ENCODE peak calls at places on chromosomes 5 and 9, in seven cellular contexts. L is kidney epithelial cell, M is upper lobe of left lung, F is Calu3, V is testis, A is left ventricle myocardium inferior, B is NB4. R is an unnamed sample.

GRCh38 chr9:83935276-83935890 is 14.2 kb upstream of the KIF27 start:
- DNase-seq in L (no peak), V (no peak), F (peak; percentile 17), M (no peak), B (no peak), A (no peak), R (no peak)

GRCh38 chr9:19221326-19221725 is 9.2 kb upstream of the DENND4C start:
- DNase-seq in F (no peak), M (no peak), A (no peak), L (no peak), V (no peak), B (no peak), R (no peak)

GRCh38 chr9:84435902-84436301 is 95.3 kb upstream of the SLC28A3 start:
- DNase-seq in L (no peak), M (no peak), B (no peak), F (no peak), V (peak; percentile 26), A (no peak), R (no peak)

GRCh38 chr9:120944434-120945125 is 18.0 kb upstream of the TRAF1 start:
- DNase-seq in A (no peak), B (peak; percentile 64), M (no peak), V (no peak), L (no peak), F (no peak), R (no peak)

GRCh38 chr5:154309805-154310204 is 119.3 kb downstream of the GALNT10 start:
- DNase-seq in L (no peak), B (no peak), M (no peak), A (no peak), F (no peak), V (no peak), R (no peak)

GRCh38 chr5:83472213-83472507 is 616 bp downstream of the VCAN start:
- DNase-seq in M (no peak), F (no peak), B (no peak), V (no peak), A (no peak), L (no peak), R (no peak)

GRCh38 chr9:22693151-22693550 is 246.5 kb downstream of the DMRTA1 start:
- DNase-seq in M (no peak), L (no peak), B (no peak), F (no peak), A (no peak), V (no peak), R (no peak)

GRCh38 chr5:42887094-42887493 is 75.4 kb upstream of the SELENOP start:
- DNase-seq in A (no peak), V (no peak), F (peak; percentile 54), L (no peak), M (no peak), B (no peak), R (no peak)

GRCh38 chr9:86034863-86035734 is 64.3 kb downstream of the GOLM1 start:
- DNase-seq in L (no peak), F (peak; percentile 69), A (no peak), B (peak; percentile 79), V (no peak), M (no peak), R (no peak)

GRCh38 chr5:37810311-37810710 is 29.5 kb downstream of the GDNF start:
- DNase-seq in A (no peak), L (no peak), F (no peak), M (no peak), V (no peak), B (no peak), R (no peak)

GRCh38 chr5:146366904-146367303 is 28.3 kb downstream of the POU4F3 start:
- DNase-seq in V (no peak), L (no peak), F (no peak), M (peak; percentile 67), B (no peak), A (no peak), R (no peak)

GRCh38 chr5:151040211-151040747 is 19.9 kb downstream of the GPX3 start:
- DNase-seq in A (peak; percentile 13), V (no peak), L (no peak), B (no peak), M (no peak), F (no peak), R (no peak)

GRCh38 chr9:83596899-83597504 is 25.9 kb upstream of the IDNK start:
- DNase-seq in L (no peak), M (no peak), B (peak; percentile 54), A (no peak), F (peak; percentile 42), V (peak; percentile 76), R (peak; percentile 58)

GRCh38 chr5:72523960-72524582 is 16.9 kb upstream of the ZNF366 start:
- DNase-seq in A (no peak), L (peak; percentile 49), F (peak; percentile 13), B (peak; percentile 88), M (no peak), V (no peak), R (no peak)

GRCh38 chr9:18720691-18721090 is 246.7 kb downstream of the ADAMTSL1 start:
- DNase-seq in F (no peak), L (no peak), V (no peak), M (no peak), B (no peak), A (no peak), R (no peak)

GRCh38 chr9:132411091-132411508 is 1.1 kb downstream of the CFAP77 start:
- DNase-seq in F (peak; percentile 73), V (peak; percentile 59), B (peak; percentile 42), M (peak; percentile 38), A (peak; percentile 32), L (no peak), R (peak; percentile 32)

GRCh38 chr5:75654693-75655315 is 43.6 kb downstream of the ANKDD1B start:
- DNase-seq in B (no peak), M (no peak), V (no peak), L (no peak), F (no peak), A (peak; percentile 51), R (no peak)

GRCh38 chr9:6658628-6659353 is 13.3 kb upstream of the GLDC start:
- DNase-seq in M (no peak), L (no peak), V (no peak), F (no peak), B (no peak), A (no peak), R (no peak)

GRCh38 chr9:82488702-82489578 is 500.4 kb downstream of the SPATA31D1 start:
- DNase-seq in V (no peak), L (peak; percentile 82), B (no peak), F (peak; percentile 30), M (no peak), A (no peak), R (no peak)

GRCh38 chr5:115098041-115098702 is 71.5 kb downstream of the TRIM36 start:
- DNase-seq in B (peak; percentile 68), A (no peak), F (peak; percentile 61), M (no peak), L (no peak), V (peak; percentile 34), R (no peak)

GRCh38 chr5:62127098-62127736 is 178.8 kb upstream of the KIF2A start:
- DNase-seq in V (no peak), L (no peak), B (no peak), A (no peak), F (no peak), M (no peak), R (no peak)

GRCh38 chr9:89171693-89172092 is 6.9 kb downstream of the SHC3 start:
- DNase-seq in M (no peak), B (no peak), L (no peak), V (no peak), A (no peak), F (no peak), R (no peak)

GRCh38 chr9:89172398-89172797 is 6.2 kb downstream of the SHC3 start:
- DNase-seq in A (no peak), M (no peak), B (no peak), V (no peak), L (no peak), F (no peak), R (no peak)

GRCh38 chr9:89171231-89171630 is 7.4 kb downstream of the SHC3 start:
- DNase-seq in M (no peak), B (no peak), L (no peak), A (no peak), F (no peak), V (no peak), R (no peak)

GRCh38 chr9:89174291-89174690 is 4.3 kb downstream of the SHC3 start:
- DNase-seq in L (no peak), F (no peak), B (no peak), V (no peak), A (no peak), M (peak; percentile 44), R (no peak)

GRCh38 chr9:89173072-89173471 is 5.5 kb downstream of the SHC3 start:
- DNase-seq in B (no peak), A (no peak), M (no peak), F (no peak), L (no peak), V (no peak), R (no peak)
- TF ChIP-seq CTCF in B (no peak), A (no peak), M (no peak), F (no peak), L (no peak), V (no peak), R (no peak)

GRCh38 chr5:116209166-116209565 is 124.3 kb downstream of the COMMD10 start:
- DNase-seq in L (no peak), A (no peak), V (peak; percentile 34), M (no peak), F (no peak), B (no peak), R (no peak)
- TF ChIP-seq CTCF in L (no peak), A (no peak), V (no peak), M (no peak), F (no peak), B (no peak), R (no peak)

GRCh38 chr9:122124048-122124447 is 30.9 kb upstream of the TTLL11 start:
- DNase-seq in L (no peak), V (no peak), A (no peak), F (no peak), M (no peak), B (no peak), R (no peak)

GRCh38 chr9:122124528-122124927 is 31.4 kb upstream of the TTLL11 start:
- DNase-seq in M (no peak), A (no peak), V (no peak), B (no peak), L (no peak), F (no peak), R (no peak)

GRCh38 chr9:122122468-122122867 is 29.4 kb upstream of the TTLL11 start:
- DNase-seq in B (peak; percentile 19), L (no peak), A (no peak), V (no peak), M (no peak), F (no peak), R (no peak)

GRCh38 chr9:122121931-122122330 is 28.8 kb upstream of the TTLL11 start:
- DNase-seq in B (no peak), V (no peak), F (no peak), A (no peak), L (no peak), M (no peak), R (no peak)

GRCh38 chr9:122122903-122123632 is 30.0 kb upstream of the TTLL11 start:
- DNase-seq in B (peak; percentile 77), A (peak; percentile 62), L (no peak), F (peak; percentile 70), V (peak; percentile 87), M (peak; percentile 65), R (peak; percentile 81)
- TF ChIP-seq CTCF in B (peak; percentile 98), A (peak; percentile 96), L (peak; percentile 100), F (peak; percentile 85), V (peak; percentile 88), M (peak; percentile 91), R (peak; percentile 93)

DNA sequence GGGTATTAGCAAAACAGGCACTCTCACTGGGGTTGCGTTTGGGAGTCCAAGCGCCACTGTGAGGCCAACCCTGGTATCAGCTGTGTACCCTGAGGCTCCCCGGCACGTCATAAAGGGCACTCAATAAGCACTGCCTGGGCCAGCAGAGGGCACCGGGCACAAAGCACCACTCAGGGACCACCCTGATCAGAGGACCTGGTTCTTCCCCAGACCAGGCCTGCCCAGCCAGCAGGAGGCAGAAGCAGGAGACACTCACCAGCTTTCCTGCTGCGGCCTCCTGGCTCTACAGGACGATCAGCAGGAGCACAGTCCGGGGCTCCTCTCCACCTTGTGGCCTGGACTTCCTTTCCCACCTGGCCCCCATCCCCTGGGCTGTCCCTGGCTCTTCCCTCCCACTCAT is 12.6 kb downstream of the MGAT1 start:
- DNase-seq in V (peak; percentile 72), M (no peak), A (no peak), L (no peak), F (no peak), B (peak; percentile 58), R (no peak)
- TF ChIP-seq CTCF in V (no peak), M (no peak), A (no peak), L (peak; percentile 17), F (peak; percentile 15), B (peak; percentile 34), R (no peak)

R was measured in mesothelial cell of epicardium.